ENCODE peak calls at places on chromosomes 13 and 19, in five cellular contexts. E, R, I, M and B are unnamed samples.

GRCh38 chr19:14146789-14147216 is 10.4 kb upstream of the ASF1B start:
- DNase-seq in M (peak; percentile 80), I (no peak), R (no peak), E (no peak), B (peak; percentile 94)

GRCh38 chr13:73107970-73108369 is 49.2 kb downstream of the KLF5 start:
- DNase-seq in E (no peak), I (no peak), R (no peak), M (no peak), B (no peak)

GRCh38 chr19:5718032-5718578 is 1.8 kb downstream of the LONP1 start:
- DNase-seq in M (peak; percentile 45), E (no peak), I (no peak), R (no peak), B (peak; percentile 28)

GRCh38 chr19:38913958-38914357 is 2.0 kb upstream of the CCER2 start:
- DNase-seq in M (no peak), I (no peak), E (no peak), R (no peak), B (no peak)

GRCh38 chr19:29625316-29625715 is 19.2 kb downstream of the POP4 start:
- DNase-seq in I (no peak), M (no peak), R (no peak), E (no peak), B (no peak)

GRCh38 chr13:97018029-97018819 is 23.9 kb upstream of the OXGR1 start:
- DNase-seq in E (no peak), M (peak; percentile 75), R (no peak), I (no peak), B (peak; percentile 80)

GRCh38 chr13:43245374-43245964 is 222.1 kb downstream of the DNAJC15 start:
- DNase-seq in M (peak; percentile 81), E (no peak), R (no peak), I (no peak), B (peak; percentile 74)

GRCh38 chr19:1115646-1116420 is 12.0 kb downstream of the GPX4 start:
- DNase-seq in E (no peak), R (no peak), I (no peak), M (no peak), B (no peak)

GRCh38 chr13:109276261-109276660 is 510.1 kb downstream of the IRS2 start:
- DNase-seq in I (no peak), R (no peak), M (no peak), E (no peak), B (no peak)

GRCh38 chr13:52615817-52616216 is 26.4 kb upstream of the HNRNPA1L2 start:
- DNase-seq in M (no peak), R (no peak), E (no peak), I (no peak), B (no peak)

GRCh38 chr13:39498471-39499114 is 104.4 kb downstream of the LHFPL6 start:
- DNase-seq in M (no peak), I (no peak), E (no peak), R (no peak), B (no peak)

GRCh38 chr13:112967666-112968379 is 1.2 kb upstream of the MCF2L start:
- DNase-seq in R (no peak), I (no peak), E (no peak), M (no peak), B (no peak)

GRCh38 chr13:23509781-23510543 is 60.2 kb upstream of the TNFRSF19 start:
- DNase-seq in I (no peak), M (peak; percentile 74), E (no peak), R (no peak), B (peak; percentile 80)

GRCh38 chr19:54030895-54031586 is 32.7 kb downstream of the VSTM1 start:
- DNase-seq in R (no peak), I (no peak), M (peak; percentile 51), E (no peak), B (peak; percentile 49)

GRCh38 chr19:10478903-10479384 is 24.2 kb downstream of the KEAP1 start:
- DNase-seq in I (peak; percentile 91), M (peak; percentile 89), E (peak; percentile 90), R (peak; percentile 91), B (peak; percentile 90)

GRCh38 chr19:4523306-4524110 is 5.2 kb upstream of the PLIN4 start:
- DNase-seq in I (no peak), M (peak; percentile 34), E (peak; percentile 6), R (peak; percentile 69), B (peak; percentile 49)

GRCh38 chr13:102333320-102334181 is 68.3 kb downstream of the FGF14 start:
- DNase-seq in R (no peak), E (no peak), I (no peak), M (no peak), B (no peak)

GRCh38 chr13:72537400-72537780 is 190.0 kb downstream of the MZT1 start:
- DNase-seq in I (no peak), M (no peak), R (no peak), E (no peak), B (no peak)

GRCh38 chr19:17794731-17795494 is at the start of gene B3GNT3:
- DNase-seq in R (peak; percentile 97), E (no peak), I (no peak), M (no peak), B (peak; percentile 39)

GRCh38 chr19:42311612-42312160 is 1.4 kb upstream of the TMEM145 start:
- DNase-seq in E (no peak), R (no peak), M (no peak), I (no peak), B (no peak)

GRCh38 chr19:17153996-17154395 is 61.2 kb upstream of the USE1 start:
- DNase-seq in I (no peak), R (no peak), E (no peak), M (no peak), B (no peak)

GRCh38 chr13:110238795-110239194 is 68.2 kb downstream of the COL4A1 start:
- DNase-seq in M (no peak), E (no peak), I (no peak), R (no peak), B (no peak)

GRCh38 chr13:109610517-109610916 is 175.9 kb downstream of the IRS2 start:
- DNase-seq in M (no peak), E (peak; percentile 19), R (peak; percentile 48), I (no peak), B (peak; percentile 23)

GRCh38 chr19:11033763-11034162 is 55.5 kb upstream of the LDLR start:
- DNase-seq in M (no peak), R (no peak), E (no peak), I (no peak), B (no peak)

GRCh38 chr19:17035842-17036424 is 9.3 kb upstream of the CPAMD8 start:
- DNase-seq in I (no peak), M (no peak), E (no peak), R (peak; percentile 29), B (no peak)